ENCODE peak calls at places on chromosomes 16 and 17, in eight cellular contexts. M is B cell; K is kidney epithelial cell; P is fibroblast of lung; S is fibroblast of the aortic adventitia; W is CD8-positive, alpha-beta T cell; J is AG10803; H is H9. Z is an unnamed sample.

GRCh38 chr16:50006954-50007353 is 18.1 kb upstream of the CNEP1R1 start:
- DNase-seq in P (no peak), H (no peak), S (no peak), W (no peak), J (no peak), K (no peak), M (no peak), Z (no peak)

GRCh38 chr17:45686250-45686649 is 97.9 kb upstream of the CRHR1 start:
- DNase-seq in J (no peak), K (no peak), H (no peak), P (no peak), S (no peak), W (no peak), M (no peak), Z (no peak)

GRCh38 chr17:38663125-38663751 is 11.5 kb downstream of the EPOP start:
- DNase-seq in K (peak), M (peak), J (peak), H (peak), P (peak), W (no peak), S (peak), Z (peak)

GRCh38 chr16:89332248-89333245 is 115.0 kb downstream of the ZNF778 start:
- DNase-seq in J (no peak), S (no peak), K (no peak), M (no peak), H (no peak), P (no peak), W (no peak), Z (no peak)

GRCh38 chr16:57544129-57544653 is 1.7 kb downstream of the ADGRG5 start:
- DNase-seq in M (peak), P (no peak), J (no peak), W (no peak), H (peak), K (no peak), S (no peak), Z (no peak)

GRCh38 chr17:2181206-2181983 is 122.2 kb downstream of the SMG6 start:
- DNase-seq in J (peak), H (no peak), W (no peak), P (peak), K (no peak), M (no peak), S (peak), Z (no peak)

GRCh38 chr16:85970712-85971220 is 71.8 kb downstream of the IRF8 start:
- DNase-seq in S (no peak), K (peak), P (no peak), W (no peak), H (no peak), M (no peak), J (no peak), Z (no peak)

GRCh38 chr16:73531021-73531420 is 483.1 kb upstream of the ZFHX3 start:
- DNase-seq in H (no peak), K (no peak), S (no peak), J (no peak), W (no peak), M (no peak), P (no peak), Z (no peak)

GRCh38 chr17:31074772-31075538 is 19.8 kb upstream of the NF1 start:
- DNase-seq in J (peak), H (peak), M (no peak), S (peak), P (no peak), W (no peak), K (no peak), Z (no peak)

GRCh38 chr17:17077861-17078732 is 35.8 kb downstream of the MPRIP start:
- DNase-seq in M (no peak), W (no peak), S (no peak), K (no peak), P (no peak), H (no peak), J (no peak), Z (peak)

GRCh38 chr17:79182176-79183160 is 107.8 kb downstream of the ENGASE start:
- DNase-seq in H (no peak), M (no peak), P (no peak), K (no peak), S (no peak), W (no peak), J (no peak), Z (no peak)

GRCh38 chr17:79185671-79186070 is 111.0 kb downstream of the ENGASE start:
- DNase-seq in S (no peak), W (no peak), P (no peak), M (no peak), K (no peak), H (no peak), J (no peak), Z (no peak)

GRCh38 chr17:79186406-79186805 is 111.8 kb downstream of the ENGASE start:
- DNase-seq in W (no peak), S (no peak), J (no peak), P (no peak), M (no peak), K (no peak), H (no peak), Z (no peak)

GRCh38 chr17:79180358-79181005 is 105.9 kb downstream of the ENGASE start:
- DNase-seq in W (no peak), H (no peak), P (no peak), K (no peak), M (no peak), J (no peak), S (no peak), Z (no peak)

DNA sequence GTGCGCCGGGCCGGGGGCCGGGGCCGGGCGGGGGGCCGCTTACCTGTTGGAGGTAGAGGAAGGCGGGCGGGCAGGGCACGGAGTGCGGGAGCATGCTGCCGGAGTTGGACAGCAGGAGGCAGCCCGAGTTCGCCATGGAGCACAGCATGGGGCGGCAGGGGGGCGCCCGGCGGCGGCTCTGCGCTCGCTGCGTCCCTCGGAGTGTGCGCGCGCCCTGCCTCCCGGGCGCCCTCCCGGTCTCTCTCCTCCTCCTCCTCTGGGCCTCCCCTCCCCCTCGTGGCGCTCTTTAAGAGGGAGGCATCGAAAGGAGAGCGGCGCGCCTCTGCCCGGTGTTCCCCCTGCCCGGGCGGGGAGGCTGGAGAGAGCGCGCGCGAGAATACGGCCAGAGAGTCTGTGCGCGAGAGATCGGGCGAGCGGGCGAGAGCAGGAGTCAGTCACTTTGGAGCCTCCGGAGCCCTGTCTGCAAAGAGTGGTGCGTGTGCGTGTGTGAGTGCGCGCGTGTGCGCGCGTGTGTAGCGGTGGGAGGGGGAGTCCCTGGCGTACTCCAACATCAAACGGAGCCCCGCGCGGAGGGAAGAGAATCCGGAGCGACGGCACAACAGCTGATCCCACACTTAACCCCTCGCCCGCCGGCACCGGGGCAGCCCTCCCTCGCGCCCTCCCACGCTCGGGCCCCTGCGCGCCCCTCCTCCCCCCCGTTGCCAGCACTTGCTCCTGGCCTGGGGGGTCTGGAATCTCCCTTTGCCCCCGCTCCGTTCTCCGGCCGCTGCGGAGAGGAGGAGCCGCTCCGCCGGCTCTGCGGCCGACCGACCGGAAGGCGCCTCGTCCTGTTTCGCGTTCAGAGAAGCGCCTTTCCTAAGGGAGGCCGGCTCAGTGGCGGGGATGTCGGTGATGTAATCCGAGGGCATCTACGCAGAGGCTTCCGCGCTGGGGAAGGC is 108.9 kb downstream of the ENGASE start:
- DNase-seq in M (peak), H (peak), K (no peak), W (no peak), P (no peak), S (no peak), J (no peak), Z (peak)
- TF ChIP-seq CTCF in M (no peak), H (peak), K (no peak), W (no peak), P (no peak), S (no peak), J (no peak), Z (no peak)

DNA sequence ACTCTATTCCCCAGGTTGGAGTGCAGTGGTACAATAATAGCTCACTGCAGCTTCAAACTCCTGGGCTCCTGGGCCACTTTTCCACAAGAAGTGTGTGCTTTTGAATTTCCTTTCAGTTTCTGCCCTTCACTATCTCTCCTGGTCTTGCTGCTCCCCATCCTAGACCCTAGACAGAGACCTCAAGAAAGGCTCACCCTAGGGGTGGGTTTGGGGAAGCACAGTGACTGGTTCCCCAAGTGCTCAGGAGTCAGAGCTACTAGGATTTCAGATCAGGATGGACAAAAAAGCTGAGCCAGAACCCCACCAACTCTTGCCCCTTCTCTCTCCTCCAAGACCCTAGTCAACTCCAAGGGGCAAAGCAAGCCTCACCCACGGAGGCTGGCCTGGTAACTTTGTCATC is 1.6 kb upstream of the SEBOX start:
- DNase-seq in H (peak), P (no peak), W (no peak), M (no peak), K (no peak), S (no peak), J (no peak), Z (no peak)
- TF ChIP-seq CTCF in H (peak), P (no peak), W (no peak), M (no peak), K (peak), S (peak), J (no peak), Z (no peak)

GRCh38 chr17:82780195-82780594 is 28.3 kb downstream of the TBCD start:
- DNase-seq in K (no peak), H (no peak), P (no peak), W (no peak), S (no peak), J (no peak), M (no peak), Z (no peak)

GRCh38 chr17:82780981-82781893 is 29.4 kb downstream of the TBCD start:
- DNase-seq in M (no peak), P (no peak), W (no peak), H (no peak), K (no peak), S (no peak), J (no peak), Z (peak)

GRCh38 chr17:82783498-82783897 is 31.6 kb downstream of the TBCD start:
- DNase-seq in K (no peak), J (no peak), W (no peak), S (no peak), M (no peak), P (no peak), H (no peak), Z (no peak)

GRCh38 chr17:82782657-82783207 is 30.9 kb downstream of the TBCD start:
- DNase-seq in J (no peak), H (no peak), W (no peak), M (no peak), S (no peak), P (no peak), K (no peak), Z (no peak)

GRCh38 chr17:82781894-82782274 is 30.0 kb downstream of the TBCD start:
- DNase-seq in J (peak), W (peak), K (peak), H (peak), M (peak), P (peak), S (peak), Z (peak)
- TF ChIP-seq CTCF in J (peak), W (peak), K (peak), H (peak), M (peak), P (peak), S (peak), Z (peak)

GRCh38 chr16:30394603-30395154 is 541 bp upstream of the ZNF48 start:
- DNase-seq in J (no peak), M (no peak), W (no peak), S (peak), P (no peak), K (no peak), H (no peak), Z (no peak)

GRCh38 chr16:30397776-30398659 is 2.8 kb downstream of the ZNF48 start:
- DNase-seq in S (no peak), K (no peak), W (no peak), H (no peak), M (no peak), J (no peak), P (no peak), Z (no peak)

GRCh38 chr16:30397056-30397455 is 1.8 kb downstream of the ZNF48 start:
- DNase-seq in H (no peak), J (no peak), M (no peak), S (no peak), K (no peak), P (no peak), W (no peak), Z (no peak)

GRCh38 chr16:30395992-30396560 is 856 bp downstream of the ZNF48 start:
- DNase-seq in P (no peak), M (no peak), S (no peak), J (no peak), W (no peak), H (no peak), K (no peak), Z (no peak)

DNA sequence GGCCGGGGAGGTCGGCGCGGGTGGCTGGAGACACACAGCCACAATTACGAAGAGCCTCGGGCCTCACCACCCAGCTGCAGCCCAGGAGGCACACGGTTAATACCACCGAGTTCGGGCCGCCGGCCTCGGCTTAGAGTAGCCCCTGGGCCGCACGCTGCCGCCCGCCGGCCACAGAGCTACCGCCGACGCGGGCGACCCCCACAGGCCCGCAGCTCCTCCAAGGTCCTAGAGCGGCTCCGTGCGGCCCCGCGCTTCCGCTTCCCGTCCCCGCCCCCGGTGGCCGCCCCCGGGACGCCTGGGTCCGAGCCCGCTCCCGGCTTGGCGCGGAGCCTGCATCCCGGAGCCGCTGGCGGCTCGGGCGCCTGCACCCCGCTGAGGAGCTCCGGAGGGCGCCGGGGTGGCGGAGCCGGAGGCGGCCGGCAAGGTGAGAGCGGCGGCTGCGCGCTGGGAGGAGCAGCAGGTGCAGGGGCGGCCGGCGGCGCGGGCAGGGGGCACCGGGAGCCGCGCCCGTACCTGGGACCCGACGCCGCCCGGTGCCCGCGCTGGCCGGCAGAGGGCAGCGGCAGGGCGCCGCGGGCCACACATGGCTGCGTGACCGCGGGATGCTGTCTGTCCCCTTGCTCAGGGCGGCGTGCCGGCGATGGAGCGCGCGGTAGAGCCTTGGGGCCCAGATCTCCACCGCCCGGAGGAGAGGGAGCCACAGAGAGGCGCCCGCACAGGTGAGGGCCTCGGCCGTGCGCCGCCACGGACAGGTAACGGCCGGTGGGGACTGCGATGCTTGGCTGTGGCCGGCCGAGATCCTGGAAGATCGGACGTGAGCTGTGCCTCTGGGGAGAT is at the start of gene ZNF48:
- DNase-seq in P (peak), M (peak), S (peak), H (peak), K (no peak), J (peak), W (peak), Z (peak)
- TF ChIP-seq CTCF in P (no peak), M (peak), S (peak), H (peak), K (no peak), J (peak), W (no peak), Z (peak)

GRCh38 chr17:44345497-44346026 is 460 bp downstream of the GRN start:
- DNase-seq in H (peak), M (peak), W (peak), J (peak), K (peak), P (peak), S (peak), Z (peak)

GRCh38 chr17:44348234-44348987 is 3.3 kb downstream of the GRN start:
- DNase-seq in P (no peak), M (peak), K (no peak), W (no peak), J (peak), S (peak), H (no peak), Z (no peak)

GRCh38 chr17:44343510-44344209 is 1.4 kb upstream of the GRN start:
- DNase-seq in P (no peak), S (no peak), H (no peak), W (no peak), M (no peak), K (no peak), J (no peak), Z (no peak)

GRCh38 chr17:44344939-44345496 is at the start of gene GRN:
- DNase-seq in P (peak), W (peak), M (peak), S (peak), H (peak), J (peak), K (peak), Z (peak)

DNA sequence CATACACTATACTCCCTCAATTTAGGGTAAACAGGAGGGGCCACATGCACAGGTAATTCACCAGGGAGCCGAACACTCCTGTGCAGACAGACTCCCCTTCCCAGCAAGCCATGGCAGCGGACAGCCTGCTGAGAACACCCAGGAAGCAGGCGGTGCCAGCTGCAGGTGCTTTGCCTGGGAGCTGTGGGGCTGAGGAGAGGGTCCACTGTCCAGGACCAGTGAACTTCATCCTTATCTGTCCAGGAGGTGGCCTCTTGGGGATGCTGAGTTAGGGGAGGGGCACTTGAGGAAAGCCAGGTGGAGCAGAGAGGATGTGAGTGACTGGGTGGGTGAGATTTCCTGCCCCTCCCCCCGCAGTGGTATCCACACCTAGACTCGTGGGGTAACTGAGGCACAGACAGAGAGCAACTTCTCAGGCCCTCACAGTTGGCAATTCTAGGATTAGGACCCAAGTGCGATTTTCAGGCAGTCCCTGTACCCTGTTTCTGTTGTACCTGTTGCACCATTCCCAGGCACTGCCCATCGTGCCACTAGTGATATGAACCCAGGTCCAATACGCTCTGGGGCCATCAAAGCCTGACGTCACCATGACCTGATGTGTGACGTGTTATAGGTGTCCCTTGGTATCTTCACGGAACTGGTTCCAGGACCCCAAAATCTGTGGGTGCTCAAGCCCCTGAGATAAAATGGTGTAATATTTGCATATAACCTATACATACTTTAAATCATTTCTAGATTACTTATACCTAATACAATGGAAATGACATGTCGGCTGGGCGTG is 1.2 kb downstream of the GRN start:
- DNase-seq in P (no peak), S (no peak), J (no peak), K (no peak), W (no peak), H (peak), M (peak), Z (no peak)
- TF ChIP-seq CTCF in P (no peak), S (no peak), J (no peak), K (no peak), W (no peak), H (no peak), M (peak), Z (no peak)

GRCh38 chr17:9982159-9982558 is 77.1 kb upstream of the RCVRN start:
- DNase-seq in S (no peak), K (no peak), M (no peak), H (peak), P (no peak), J (no peak), W (no peak), Z (no peak)
- TF ChIP-seq CTCF in S (no peak), K (peak), M (no peak), H (peak), P (no peak), J (peak), W (no peak), Z (peak)

GRCh38 chr17:79971651-79972050 is 64.0 kb downstream of the TBC1D16 start:
- DNase-seq in S (no peak), H (peak), J (no peak), M (no peak), W (peak), K (no peak), P (no peak), Z (no peak)

GRCh38 chr17:79968116-79968515 is 67.6 kb downstream of the TBC1D16 start:
- DNase-seq in H (peak), W (no peak), K (no peak), M (no peak), P (no peak), J (no peak), S (no peak), Z (no peak)

GRCh38 chr17:79969906-79970305 is 65.8 kb downstream of the TBC1D16 start:
- DNase-seq in M (no peak), W (no peak), P (no peak), K (no peak), S (no peak), H (no peak), J (no peak), Z (no peak)

GRCh38 chr17:79966681-79967080 is 69.0 kb downstream of the TBC1D16 start:
- DNase-seq in J (no peak), P (no peak), W (no peak), M (no peak), H (no peak), S (no peak), K (no peak), Z (no peak)

GRCh38 chr17:79970576-79971068 is 65.0 kb downstream of the TBC1D16 start:
- DNase-seq in H (peak), P (peak), K (no peak), S (peak), W (peak), M (no peak), J (no peak), Z (peak)
- TF ChIP-seq CTCF in H (peak), P (peak), K (no peak), S (peak), W (peak), M (peak), J (peak), Z (peak)

GRCh38 chr17:29618272-29619065 is 4.2 kb downstream of the CORO6 start:
- DNase-seq in P (no peak), M (no peak), J (no peak), S (no peak), W (no peak), H (no peak), K (no peak), Z (no peak)
- TF ChIP-seq CTCF in P (no peak), M (peak), J (no peak), S (no peak), W (no peak), H (no peak), K (no peak), Z (peak)